ENCODE peak calls at places on chromosomes 13 and 19, in ten cellular contexts. L is CD4-positive, alpha-beta memory T cell; X is OCI-LY7; T is SJCRH30; V is effector memory CD4-positive, alpha-beta T cell; S is astrocyte of the spinal cord; A is neuronal stem cell; K is suprapubic skin; H is astrocyte of the cerebellum; P is mammary epithelial cell. W is an unnamed sample.

GRCh38 chr19:8307965-8308866 is at the start of gene CD320:
- DNase-seq in T (peak; percentile 86), S (peak; percentile 91), H (peak; percentile 78), K (peak; percentile 91), L (peak; percentile 90), P (peak; percentile 86), X (peak; percentile 90), A (peak; percentile 88), V (peak; percentile 76), W (peak; percentile 26)

GRCh38 chr19:48842744-48843162 is 6.5 kb upstream of the HSD17B14 start:
- DNase-seq in K (no peak), X (peak; percentile 76), P (no peak), H (no peak), S (peak; percentile 49), T (peak; percentile 69), V (peak; percentile 10), A (peak; percentile 81), L (peak; percentile 53), W (no peak)

GRCh38 chr13:35891486-35891885 is 239.7 kb downstream of the DCLK1 start:
- DNase-seq in P (no peak), S (no peak), A (no peak), X (no peak), H (no peak), K (no peak), L (no peak), T (no peak), V (no peak), W (no peak)

GRCh38 chr13:93776936-93777335 is 550.3 kb downstream of the GPC6 start:
- DNase-seq in K (no peak), P (no peak), L (no peak), X (no peak), S (peak; percentile 58), V (no peak), A (no peak), H (peak; percentile 45), T (no peak), W (peak; percentile 32)

GRCh38 chr19:37699057-37699456 is 20.5 kb downstream of the ZNF607 start:
- DNase-seq in L (no peak), K (no peak), S (no peak), T (peak; percentile 8), V (no peak), X (no peak), H (no peak), A (no peak), P (no peak), W (no peak)

GRCh38 chr13:97249797-97250495 is 27.8 kb downstream of the MBNL2 start:
- DNase-seq in P (no peak), L (no peak), K (no peak), A (no peak), V (no peak), T (no peak), S (no peak), H (no peak), X (no peak), W (no peak)

GRCh38 chr19:10421240-10421948 is 1.1 kb downstream of the PDE4A start:
- DNase-seq in P (no peak), V (no peak), X (peak; percentile 63), T (no peak), K (no peak), S (no peak), L (no peak), A (no peak), H (no peak), W (no peak)

GRCh38 chr19:8585894-8586750 is 8.9 kb upstream of the MYO1F start:
- DNase-seq in S (no peak), A (peak; percentile 58), V (peak; percentile 29), L (peak; percentile 49), H (no peak), P (no peak), K (peak; percentile 74), T (peak; percentile 46), X (peak; percentile 47), W (no peak)

GRCh38 chr19:10749435-10750384 is 31.8 kb downstream of the DNM2 start:
- DNase-seq in T (no peak), H (no peak), P (no peak), S (no peak), A (no peak), K (no peak), X (no peak), L (no peak), V (no peak), W (no peak)

GRCh38 chr19:10419646-10420443 is 493 bp upstream of the PDE4A start:
- DNase-seq in X (peak; percentile 97), V (no peak), K (no peak), A (peak; percentile 90), P (peak; percentile 51), T (peak; percentile 94), L (peak; percentile 67), H (no peak), S (peak; percentile 80), W (no peak)

GRCh38 chr19:1272423-1273262 is 2.7 kb upstream of the FAM174C start:
- DNase-seq in A (no peak), K (no peak), S (no peak), P (no peak), L (no peak), X (no peak), V (no peak), T (no peak), H (no peak), W (no peak)

GRCh38 chr13:99974296-99974938 is 2.9 kb upstream of the ZIC5 start:
- DNase-seq in K (no peak), T (no peak), S (no peak), X (no peak), P (no peak), A (no peak), H (no peak), V (no peak), L (no peak), W (no peak)
- H3K4me3 ChIP-seq in K (no peak overlapping the region), T (no peak overlapping the region), S (no peak overlapping the region), X (no peak overlapping the region), P (no peak overlapping the region), A (no peak overlapping the region), H (no peak overlapping the region), V (no peak overlapping the region), L (no peak overlapping the region), W (no peak overlapping the region)

DNA sequence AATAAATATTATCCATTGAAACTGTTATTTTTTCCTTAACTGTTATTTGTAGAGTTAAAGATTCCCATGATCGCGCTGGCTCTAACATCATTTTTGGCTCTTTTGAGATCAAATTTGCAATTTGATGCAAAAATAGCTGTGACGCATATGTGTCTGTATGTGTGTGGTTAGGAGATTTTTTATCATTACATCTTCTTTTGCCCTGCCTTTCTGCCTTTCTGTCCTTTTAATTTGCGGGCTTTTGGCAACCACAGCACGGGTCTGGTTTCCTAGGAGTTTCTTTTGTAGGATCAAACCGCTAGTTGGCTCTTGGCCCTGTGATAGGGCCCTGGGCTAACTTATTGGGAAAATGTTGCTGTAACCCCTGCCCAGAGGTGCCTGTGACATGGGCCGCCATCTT is 37.3 kb upstream of the ALOX5AP start:
- DNase-seq in V (no peak), S (peak; percentile 90), K (no peak), A (no peak), X (no peak), H (peak; percentile 91), L (no peak), T (peak; percentile 55), P (peak; percentile 20), W (no peak)
- H3K4me3 ChIP-seq in V (no peak overlapping the region), S (no peak overlapping the region), K (peak overlapping the region; percentile 12), A (no peak overlapping the region), X (no peak overlapping the region), H (no peak overlapping the region), L (no peak overlapping the region), T (peak overlapping the region; percentile 36), P (no peak overlapping the region), W (no peak overlapping the region)

GRCh38 chr19:13091400-13092161 is 11.1 kb downstream of the LYL1 start:
- DNase-seq in A (no peak), K (no peak), X (no peak), L (no peak), V (no peak), T (no peak), S (peak; percentile 95), H (peak; percentile 82), P (no peak), W (peak; percentile 74)

GRCh38 chr19:13093407-13094284 is 9.0 kb downstream of the LYL1 start:
- DNase-seq in L (peak; percentile 76), K (peak; percentile 93), A (peak; percentile 89), X (peak; percentile 85), P (peak; percentile 52), S (peak; percentile 89), V (peak; percentile 58), H (peak; percentile 77), T (peak; percentile 87), W (no peak)

GRCh38 chr19:13094285-13094595 is 8.4 kb downstream of the LYL1 start:
- DNase-seq in A (no peak), H (no peak), K (no peak), T (no peak), X (no peak), L (no peak), S (no peak), P (no peak), V (no peak), W (no peak)

GRCh38 chr19:13092206-13092605 is 10.5 kb downstream of the LYL1 start:
- DNase-seq in X (no peak), S (no peak), P (no peak), V (no peak), T (no peak), K (no peak), H (no peak), A (no peak), L (no peak), W (no peak)

DNA sequence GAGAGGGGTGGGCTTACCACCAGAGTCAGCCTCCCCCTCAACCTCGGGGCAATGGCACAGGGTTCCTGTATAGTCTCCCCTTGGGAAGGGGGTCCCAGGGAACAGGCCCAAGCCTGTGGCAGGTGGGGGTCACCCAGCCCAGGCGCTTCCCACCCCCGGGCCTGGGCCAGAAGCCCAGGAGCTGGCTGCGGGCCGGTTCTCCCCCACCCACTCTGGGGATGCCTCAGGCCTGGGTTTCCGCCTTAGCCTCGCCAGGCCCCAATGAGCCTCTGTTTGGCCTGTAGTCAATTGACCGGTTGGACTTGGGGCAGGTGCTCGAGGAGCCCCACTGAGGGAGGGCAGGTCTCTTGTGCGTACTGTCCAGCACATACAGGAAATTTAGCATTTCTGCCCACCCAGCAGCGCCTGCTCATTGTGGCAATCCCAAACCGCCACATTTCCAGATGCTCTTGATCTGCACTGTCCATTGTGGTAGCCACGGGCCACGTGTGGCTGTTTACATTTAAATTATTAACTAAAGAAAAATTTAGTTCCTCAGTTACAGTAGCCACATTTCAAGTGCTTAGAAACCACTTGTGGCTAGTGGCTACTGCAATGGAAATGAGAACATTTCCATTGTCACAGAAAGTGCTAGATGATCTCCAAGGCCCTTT is 9.9 kb downstream of the LYL1 start:
- DNase-seq in A (no peak), X (no peak), P (no peak), T (no peak), S (peak; percentile 81), H (peak; percentile 49), L (no peak), V (no peak), K (no peak), W (no peak)
- H3K4me3 ChIP-seq in A (no peak overlapping the region), X (no peak overlapping the region), P (no peak overlapping the region), T (no peak overlapping the region), S (no peak overlapping the region), H (no peak overlapping the region), L (no peak overlapping the region), V (no peak overlapping the region), K (no peak overlapping the region), W (no peak overlapping the region)

DNA sequence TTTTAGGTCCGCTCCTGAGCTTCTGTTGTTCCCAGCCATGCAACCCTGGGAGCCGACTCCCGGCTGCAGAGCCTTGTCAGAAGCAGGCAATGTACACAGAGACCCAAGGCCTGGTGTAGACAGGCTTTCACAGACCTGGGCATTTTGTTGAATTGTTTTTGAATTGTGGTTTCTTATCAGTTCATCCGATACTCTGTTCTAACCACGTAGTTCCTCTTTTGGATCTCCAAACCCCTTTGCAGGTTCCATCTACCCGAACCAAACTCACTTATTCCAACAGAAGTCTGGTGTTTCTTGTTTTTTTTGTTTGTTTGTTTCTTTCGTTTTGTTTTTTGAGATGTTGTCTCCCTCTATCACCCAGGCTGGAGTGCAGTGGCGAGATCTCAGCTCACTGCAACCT is 6.3 kb upstream of the NLRP2 start:
- DNase-seq in A (no peak), T (no peak), V (no peak), K (no peak), L (peak; percentile 14), H (no peak), X (peak; percentile 60), S (no peak), P (no peak), W (no peak)
- H3K4me3 ChIP-seq in A (no peak overlapping the region), T (no peak overlapping the region), V (no peak overlapping the region), K (no peak overlapping the region), L (no peak overlapping the region), H (no peak overlapping the region), X (peak overlapping the region; percentile 46), S (no peak overlapping the region), P (no peak overlapping the region), W (no peak overlapping the region)